ENCODE peak calls at places on chromosomes 3 and 15, in four cellular contexts. W is A549, L is GM12878, H is K562. R is an unnamed sample.

GRCh38 chr3:171776411-171776810 is 33.9 kb downstream of the PLD1 start:
- DNase-seq in W (no peak), L (no peak), H (no peak), R (peak; percentile 36)

GRCh38 chr15:74314897-74315438 is 52.5 kb downstream of the CYP11A1 start:
- DNase-seq in W (no peak), L (no peak), H (peak; percentile 54), R (no peak)

GRCh38 chr3:141082064-141082463 is 30.9 kb downstream of the SPSB4 start:
- DNase-seq in W (no peak), L (no peak), H (no peak), R (no peak)

GRCh38 chr15:34248190-34248589 is 23.4 kb downstream of the EMC4 start:
- DNase-seq in W (no peak), L (no peak), H (no peak), R (no peak)

GRCh38 chr3:37218206-37218605 is 43.8 kb upstream of the LRRFIP2 start:
- DNase-seq in W (no peak), L (no peak), H (no peak), R (no peak)

GRCh38 chr15:47685141-47685870 is 32.0 kb upstream of the SEMA6D start:
- DNase-seq in W (no peak), L (no peak), H (no peak), R (no peak)

GRCh38 chr3:136075218-136075808 is 109.8 kb downstream of the PPP2R3A start:
- DNase-seq in W (peak; percentile 5), L (peak; percentile 40), H (peak; percentile 30), R (peak; percentile 72)

GRCh38 chr15:99452728-99453643 is 112.8 kb upstream of the MEF2A start:
- DNase-seq in W (no peak), L (peak; percentile 60), H (no peak), R (peak; percentile 30)

GRCh38 chr3:151468284-151468917 is 7.5 kb upstream of the IGSF10 start:
- DNase-seq in W (peak; percentile 36), L (no peak), H (peak; percentile 68), R (peak; percentile 63)

GRCh38 chr3:37068031-37068430 is 74.7 kb downstream of the MLH1 start:
- DNase-seq in W (no peak), L (no peak), H (no peak), R (no peak)

GRCh38 chr3:147393261-147393964 is 12.9 kb downstream of the ZIC4 start:
- DNase-seq in W (no peak), L (no peak), H (peak; percentile 15), R (no peak)

GRCh38 chr3:30012941-30013543 is 593.4 kb upstream of the TGFBR2 start:
- DNase-seq in W (peak; percentile 51), L (peak; percentile 8), H (peak; percentile 31), R (peak; percentile 63)

GRCh38 chr15:79978694-79979519 is 7.9 kb upstream of the BCL2A1 start:
- DNase-seq in W (no peak), L (peak; percentile 95), H (no peak), R (peak; percentile 87)

GRCh38 chr3:120181632-120182031 is 87.4 kb upstream of the GSK3B start:
- DNase-seq in W (no peak), L (no peak), H (no peak), R (no peak)

GRCh38 chr3:106071306-106071705 is 202.5 kb upstream of the CBLB start:
- DNase-seq in W (no peak), L (no peak), H (no peak), R (no peak)

GRCh38 chr3:53881691-53882593 is at the start of gene ACTR8:
- DNase-seq in W (peak; percentile 52), L (peak; percentile 57), H (peak; percentile 85), R (peak; percentile 71)

GRCh38 chr3:53545365-53546031 is 51.1 kb downstream of the CACNA1D start:
- DNase-seq in W (no peak), L (no peak), H (no peak), R (no peak)

GRCh38 chr3:57706462-57706861 is 13.6 kb upstream of the DENND6A start:
- DNase-seq in W (no peak), L (no peak), H (no peak), R (no peak)

GRCh38 chr15:37767841-37768455 is 166.5 kb upstream of the TMCO5A start:
- DNase-seq in W (no peak), L (no peak), H (no peak), R (no peak)

GRCh38 chr3:106610362-106610997 is 741.7 kb upstream of the CBLB start:
- DNase-seq in W (no peak), L (no peak), H (no peak), R (no peak)

GRCh38 chr15:98727115-98728040 is 79.0 kb downstream of the IGF1R start:
- DNase-seq in W (peak; percentile 98), L (no peak), H (no peak), R (peak; percentile 89)

GRCh38 chr3:172208586-172209332 is 169.4 kb downstream of the FNDC3B start:
- DNase-seq in W (no peak), L (no peak), H (no peak), R (no peak)

GRCh38 chr15:86162172-86162591 is 82.5 kb downstream of the AGBL1 start:
- DNase-seq in W (no peak), L (no peak), H (no peak), R (no peak)

GRCh38 chr3:197795200-197795599 is 4.1 kb downstream of the LRCH3 start:
- DNase-seq in W (no peak), L (no peak), H (no peak), R (peak; percentile 84)

GRCh38 chr3:138023754-138024153 is 13.8 kb downstream of the CLDN18 start:
- DNase-seq in W (no peak), L (no peak), H (no peak), R (no peak)

GRCh38 chr3:50003766-50004278 is 63.9 kb downstream of the RBM6 start:
- DNase-seq in W (no peak), L (no peak), H (no peak), R (no peak)

GRCh38 chr3:143249014-143249413 is 129.4 kb downstream of the CHST2 start:
- DNase-seq in W (no peak), L (no peak), H (no peak), R (no peak)

GRCh38 chr15:60574801-60575631 is 96.1 kb upstream of the ICE2 start:
- DNase-seq in W (no peak), L (no peak), H (no peak), R (peak; percentile 81)

GRCh38 chr3:123151251-123151705 is 50.5 kb upstream of the SEC22A start:
- DNase-seq in W (no peak), L (no peak), H (no peak), R (no peak)

GRCh38 chr15:89785064-89785770 is 9.1 kb downstream of the MESP2 start:
- DNase-seq in W (peak; percentile 49), L (no peak), H (no peak), R (peak; percentile 85)

GRCh38 chr3:88219138-88219792 is 69.5 kb downstream of the C3orf38 start:
- DNase-seq in W (peak; percentile 7), L (no peak), H (peak; percentile 10), R (peak; percentile 69)

GRCh38 chr3:132416807-132417694 is at the start of gene DNAJC13:
- DNase-seq in W (peak; percentile 72), L (peak; percentile 67), H (peak; percentile 85), R (peak; percentile 87)

GRCh38 chr3:71488391-71488809 is 95.1 kb downstream of the FOXP1 start:
- DNase-seq in W (no peak), L (no peak), H (no peak), R (no peak)

GRCh38 chr15:99019558-99020540 is 12.3 kb upstream of the PGPEP1L start:
- DNase-seq in W (no peak), L (no peak), H (no peak), R (peak; percentile 21)

GRCh38 chr3:72590732-72591192 is 257.5 kb downstream of the SHQ1 start:
- DNase-seq in W (no peak), L (no peak), H (no peak), R (peak; percentile 93)

GRCh38 chr3:72584262-72584661 is 264.0 kb downstream of the SHQ1 start:
- DNase-seq in W (no peak), L (no peak), H (no peak), R (no peak)

GRCh38 chr3:72587282-72587681 is 261.0 kb downstream of the SHQ1 start:
- DNase-seq in W (no peak), L (no peak), H (no peak), R (no peak)

GRCh38 chr3:72582963-72583362 is 265.3 kb downstream of the SHQ1 start:
- DNase-seq in W (no peak), L (no peak), H (no peak), R (no peak)

DNA sequence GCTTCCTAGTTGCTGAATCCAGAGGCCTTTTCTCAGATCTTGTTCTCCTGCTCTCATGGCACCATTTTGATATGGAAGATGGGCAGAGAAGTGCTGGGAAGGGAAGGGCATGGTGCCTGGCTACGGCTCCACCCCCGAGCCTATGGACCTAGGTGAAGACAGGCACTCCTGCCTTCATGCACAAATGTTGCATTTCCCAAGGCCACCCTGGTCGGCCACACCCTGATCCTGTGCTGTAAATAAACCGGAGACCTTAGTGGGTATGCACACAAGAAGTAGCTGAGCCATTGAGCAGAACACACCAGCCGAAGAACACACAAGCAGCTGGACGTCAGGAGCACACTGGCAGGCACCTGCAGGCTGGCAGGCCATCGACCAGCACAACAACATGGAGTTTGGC is 261.6 kb downstream of the SHQ1 start:
- DNase-seq in W (no peak), L (no peak), H (no peak), R (no peak)
- TF ChIP-seq RFX5 in W (no peak), L (no peak), H (no peak), R (no peak)

GRCh38 chr15:44094776-44095175 is 100.3 kb downstream of the FRMD5 start:
- DNase-seq in W (no peak), L (no peak), H (no peak), R (no peak)

GRCh38 chr15:44087578-44088190 is 107.4 kb downstream of the FRMD5 start:
- DNase-seq in W (peak; percentile 47), L (no peak), H (no peak), R (no peak)

GRCh38 chr15:44096596-44096995 is 98.5 kb downstream of the FRMD5 start:
- DNase-seq in W (no peak), L (no peak), H (no peak), R (peak; percentile 20)

GRCh38 chr15:44097552-44097951 is 97.5 kb downstream of the FRMD5 start:
- DNase-seq in W (no peak), L (no peak), H (no peak), R (no peak)

DNA sequence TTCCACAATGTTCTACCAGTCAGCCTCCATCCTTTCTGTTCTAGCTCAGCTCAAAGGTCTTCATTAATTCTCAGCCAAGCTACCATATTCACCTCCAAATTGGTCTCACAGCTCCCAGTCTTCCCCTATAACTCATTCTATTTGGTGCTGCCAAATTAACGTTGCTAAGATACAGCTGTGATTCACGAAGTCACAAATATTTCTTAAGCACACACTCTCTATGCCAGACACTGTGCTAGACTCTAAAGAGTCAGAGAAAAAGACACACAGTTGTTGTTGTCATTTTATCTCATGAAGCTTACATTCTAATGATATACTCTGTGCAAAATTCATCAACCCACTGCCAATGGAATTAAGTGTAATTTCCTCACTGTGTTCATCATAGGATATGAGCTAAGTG is 102.8 kb downstream of the FRMD5 start:
- DNase-seq in W (no peak), L (no peak), H (no peak), R (no peak)
- TF ChIP-seq MYC in W (no peak), L (no peak), H (no peak), R (no peak)

DNA sequence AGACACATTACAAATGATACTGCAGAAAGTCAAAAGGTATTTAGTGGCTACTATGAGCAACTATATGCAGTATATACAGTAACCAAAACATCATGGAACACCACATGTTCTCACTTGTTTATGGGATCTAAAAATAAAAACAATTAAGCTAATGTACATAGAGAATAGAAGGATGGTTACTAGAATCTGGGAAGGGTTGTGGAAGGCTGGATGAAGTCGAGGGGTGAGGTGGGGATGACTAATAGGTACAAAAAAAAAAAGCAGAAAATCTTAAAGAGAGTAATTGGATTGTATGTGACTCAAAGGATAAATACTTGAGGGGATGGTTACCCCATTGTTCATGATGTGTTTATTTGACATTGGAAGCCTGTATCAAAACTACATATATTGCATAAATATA is 848.8 kb upstream of the GBE1 start:
- DNase-seq in W (no peak), L (no peak), H (no peak), R (no peak)
- TF ChIP-seq RFX5 in W (no peak), L (no peak), H (no peak), R (no peak)

GRCh38 chr15:73114064-73114463 is 61.8 kb downstream of the NEO1 start:
- DNase-seq in W (no peak), L (no peak), H (no peak), R (no peak)
- TF ChIP-seq MYC in W (no peak), L (no peak), H (no peak), R (no peak)

R was measured in HepG2.